ENCODE peak calls at places on chromosome 22, in seven cellular contexts. One of them, this sample, is unnamed.

GRCh38 chr22:17846326-17846992 is 72.2 kb upstream of the BID start:
- DNase-seq in Peyer's patch: no peak
- DNase-seq in KG1: no peak
- DNase-seq in GM06990: no peak
- DNase-seq in foreskin fibroblast: no peak
- DNase-seq in A172: peak
- DNase-seq in kidney epithelial cell: no peak
- DNase-seq in this sample: no peak

GRCh38 chr22:24068717-24069116 is 57.6 kb downstream of the CABIN1 start:
- DNase-seq in Peyer's patch: no peak
- DNase-seq in KG1: no peak
- DNase-seq in GM06990: no peak
- DNase-seq in foreskin fibroblast: no peak
- DNase-seq in A172: no peak
- DNase-seq in kidney epithelial cell: no peak
- DNase-seq in this sample: no peak

GRCh38 chr22:42376721-42377177 is 55.5 kb downstream of the NFAM1 start:
- DNase-seq in Peyer's patch: peak
- DNase-seq in KG1: no peak
- DNase-seq in GM06990: no peak
- DNase-seq in foreskin fibroblast: peak
- DNase-seq in A172: no peak
- DNase-seq in kidney epithelial cell: no peak
- DNase-seq in this sample: peak

GRCh38 chr22:42041784-42042183 is 28.8 kb downstream of the NAGA start:
- DNase-seq in Peyer's patch: no peak
- DNase-seq in KG1: no peak
- DNase-seq in GM06990: no peak
- DNase-seq in foreskin fibroblast: no peak
- DNase-seq in A172: no peak
- DNase-seq in kidney epithelial cell: no peak
- DNase-seq in this sample: no peak

GRCh38 chr22:23824476-23825245 is 14.1 kb downstream of the DERL3 start:
- DNase-seq in Peyer's patch: no peak
- DNase-seq in KG1: no peak
- DNase-seq in GM06990: no peak
- DNase-seq in foreskin fibroblast: no peak
- DNase-seq in A172: no peak
- DNase-seq in kidney epithelial cell: no peak
- DNase-seq in this sample: no peak

GRCh38 chr22:29907753-29908515 is 25.0 kb downstream of the MTMR3 start:
- DNase-seq in Peyer's patch: no peak
- DNase-seq in KG1: no peak
- DNase-seq in GM06990: no peak
- DNase-seq in foreskin fibroblast: peak
- DNase-seq in A172: peak
- DNase-seq in kidney epithelial cell: peak
- DNase-seq in this sample: peak

GRCh38 chr22:45534339-45535192 is 31.9 kb downstream of the FBLN1 start:
- DNase-seq in Peyer's patch: no peak
- DNase-seq in KG1: no peak
- DNase-seq in GM06990: no peak
- DNase-seq in foreskin fibroblast: no peak
- DNase-seq in A172: no peak
- DNase-seq in kidney epithelial cell: no peak
- DNase-seq in this sample: peak

GRCh38 chr22:44721206-44721605 is 19.2 kb downstream of the PRR5 start:
- DNase-seq in Peyer's patch: no peak
- DNase-seq in KG1: no peak
- DNase-seq in GM06990: no peak
- DNase-seq in foreskin fibroblast: no peak
- DNase-seq in A172: no peak
- DNase-seq in kidney epithelial cell: no peak
- DNase-seq in this sample: no peak

GRCh38 chr22:43828711-43829447 is 16.8 kb upstream of the EFCAB6 start:
- DNase-seq in Peyer's patch: no peak
- DNase-seq in KG1: no peak
- DNase-seq in GM06990: no peak
- DNase-seq in foreskin fibroblast: peak
- DNase-seq in A172: no peak
- DNase-seq in kidney epithelial cell: no peak
- DNase-seq in this sample: peak

GRCh38 chr22:47623056-47623739 is 860.7 kb downstream of the TBC1D22A start:
- DNase-seq in Peyer's patch: no peak
- DNase-seq in KG1: no peak
- DNase-seq in GM06990: no peak
- DNase-seq in foreskin fibroblast: no peak
- DNase-seq in A172: no peak
- DNase-seq in kidney epithelial cell: no peak
- DNase-seq in this sample: no peak

GRCh38 chr22:30890689-30891442 is 77.7 kb downstream of the MORC2 start:
- DNase-seq in Peyer's patch: peak
- DNase-seq in KG1: no peak
- DNase-seq in GM06990: no peak
- DNase-seq in foreskin fibroblast: peak
- DNase-seq in A172: no peak
- DNase-seq in kidney epithelial cell: no peak
- DNase-seq in this sample: no peak

GRCh38 chr22:30212996-30213441 is 33.5 kb downstream of the LIF start:
- DNase-seq in Peyer's patch: no peak
- DNase-seq in KG1: no peak
- DNase-seq in GM06990: no peak
- DNase-seq in foreskin fibroblast: no peak
- DNase-seq in A172: no peak
- DNase-seq in kidney epithelial cell: no peak
- DNase-seq in this sample: peak

GRCh38 chr22:47164514-47165337 is 402.3 kb downstream of the TBC1D22A start:
- DNase-seq in Peyer's patch: no peak
- DNase-seq in KG1: no peak
- DNase-seq in GM06990: no peak
- DNase-seq in foreskin fibroblast: no peak
- DNase-seq in A172: no peak
- DNase-seq in kidney epithelial cell: no peak
- DNase-seq in this sample: no peak

GRCh38 chr22:48268771-48269552 is 1506.5 kb downstream of the TBC1D22A start:
- DNase-seq in Peyer's patch: no peak
- DNase-seq in KG1: no peak
- DNase-seq in GM06990: no peak
- DNase-seq in foreskin fibroblast: no peak
- DNase-seq in A172: peak
- DNase-seq in kidney epithelial cell: no peak
- DNase-seq in this sample: no peak

GRCh38 chr22:39603345-39603744 is 32.8 kb downstream of the CACNA1I start:
- DNase-seq in Peyer's patch: no peak
- DNase-seq in KG1: no peak
- DNase-seq in GM06990: no peak
- DNase-seq in foreskin fibroblast: no peak
- DNase-seq in A172: no peak
- DNase-seq in kidney epithelial cell: no peak
- DNase-seq in this sample: no peak

GRCh38 chr22:37121887-37122591 is 12.5 kb upstream of the TMPRSS6 start:
- DNase-seq in Peyer's patch: peak
- DNase-seq in KG1: peak
- DNase-seq in GM06990: peak
- DNase-seq in foreskin fibroblast: peak
- DNase-seq in A172: peak
- DNase-seq in kidney epithelial cell: peak
- DNase-seq in this sample: no peak

GRCh38 chr22:20424937-20425587 is 12.6 kb downstream of the SCARF2 start:
- DNase-seq in Peyer's patch: no peak
- DNase-seq in KG1: no peak
- DNase-seq in GM06990: no peak
- DNase-seq in foreskin fibroblast: peak
- DNase-seq in A172: no peak
- DNase-seq in kidney epithelial cell: no peak
- DNase-seq in this sample: peak

GRCh38 chr22:46088541-46089311 is 61.6 kb upstream of the PPARA start:
- DNase-seq in Peyer's patch: no peak
- DNase-seq in KG1: no peak
- DNase-seq in GM06990: no peak
- DNase-seq in foreskin fibroblast: peak
- DNase-seq in A172: no peak
- DNase-seq in kidney epithelial cell: no peak
- DNase-seq in this sample: peak

GRCh38 chr22:27581688-27582087 is 219.9 kb downstream of the MN1 start:
- DNase-seq in Peyer's patch: peak
- DNase-seq in KG1: no peak
- DNase-seq in GM06990: no peak
- DNase-seq in foreskin fibroblast: peak
- DNase-seq in A172: no peak
- DNase-seq in kidney epithelial cell: no peak
- DNase-seq in this sample: peak

GRCh38 chr22:31611065-31611760 is 50.8 kb downstream of the PISD start:
- DNase-seq in Peyer's patch: no peak
- DNase-seq in KG1: no peak
- DNase-seq in GM06990: no peak
- DNase-seq in foreskin fibroblast: no peak
- DNase-seq in A172: no peak
- DNase-seq in kidney epithelial cell: no peak
- DNase-seq in this sample: no peak

GRCh38 chr22:26432619-26433311 is 3.7 kb downstream of the ASPHD2 start:
- DNase-seq in Peyer's patch: no peak
- DNase-seq in KG1: peak
- DNase-seq in GM06990: peak
- DNase-seq in foreskin fibroblast: no peak
- DNase-seq in A172: no peak
- DNase-seq in kidney epithelial cell: no peak
- DNase-seq in this sample: no peak

GRCh38 chr22:19597399-19597735 is 73.2 kb upstream of the CLDN5 start:
- DNase-seq in Peyer's patch: peak
- DNase-seq in KG1: no peak
- DNase-seq in GM06990: no peak
- DNase-seq in foreskin fibroblast: no peak
- DNase-seq in A172: no peak
- DNase-seq in kidney epithelial cell: no peak
- DNase-seq in this sample: no peak

GRCh38 chr22:20652582-20652981 is 121.3 kb upstream of the SERPIND1 start:
- DNase-seq in Peyer's patch: no peak
- DNase-seq in KG1: no peak
- DNase-seq in GM06990: no peak
- DNase-seq in foreskin fibroblast: no peak
- DNase-seq in A172: no peak
- DNase-seq in kidney epithelial cell: no peak
- DNase-seq in this sample: no peak

This sample was measured in fibroblast of gingiva.